ENCODE peak calls at places on chromosomes 3 and 15, in six cellular contexts. I is CD8-positive, alpha-beta T cell; Y is CD4-positive, CD25-positive, alpha-beta regulatory T cell; V is thyroid gland; U is ovary; A is brain microvascular endothelial cell. M is an unnamed sample.

GRCh38 chr3:134367869-134368750 is 6.1 kb downstream of the AMOTL2 start:
- DNase-seq in I (no peak), Y (no peak), V (peak; percentile 2), U (no peak), A (no peak), M (no peak)

GRCh38 chr15:95684126-95684525 is 646.4 kb upstream of the NR2F2 start:
- DNase-seq in I (no peak), Y (no peak), V (no peak), U (no peak), A (no peak), M (no peak)

GRCh38 chr3:194930439-194931204 is 244.9 kb downstream of the FAM43A start:
- DNase-seq in I (no peak), Y (no peak), V (peak; percentile 24), U (peak; percentile 44), A (peak; percentile 58), M (no peak)

GRCh38 chr3:122215592-122216298 is 32.3 kb downstream of the CASR start:
- DNase-seq in I (no peak), Y (no peak), V (no peak), U (no peak), A (no peak), M (no peak)

GRCh38 chr15:90029024-90029423 is 27.9 kb downstream of the ZNF710 start:
- DNase-seq in I (no peak), Y (no peak), V (no peak), U (no peak), A (no peak), M (no peak)

GRCh38 chr3:168341192-168341816 is 245.6 kb upstream of the GOLIM4 start:
- DNase-seq in I (no peak), Y (no peak), V (no peak), U (no peak), A (peak; percentile 86), M (no peak)

GRCh38 chr3:42772670-42773408 is at the start of gene CCDC13:
- DNase-seq in I (peak; percentile 76), Y (peak; percentile 92), V (peak; percentile 96), U (peak; percentile 96), A (peak; percentile 92), M (peak; percentile 72)

GRCh38 chr3:72388117-72388516 is 460.1 kb downstream of the SHQ1 start:
- DNase-seq in I (no peak), Y (no peak), V (no peak), U (no peak), A (no peak), M (no peak)

GRCh38 chr15:101037090-101037830 is 118.1 kb downstream of the LRRK1 start:
- DNase-seq in I (no peak), Y (no peak), V (no peak), U (peak; percentile 18), A (no peak), M (no peak)

GRCh38 chr15:64701482-64701881 is 73.9 kb downstream of the RBPMS2 start:
- DNase-seq in I (no peak), Y (no peak), V (no peak), U (no peak), A (no peak), M (no peak)

GRCh38 chr15:101429191-101429590 is 60.3 kb downstream of the PCSK6 start:
- DNase-seq in I (no peak), Y (no peak), V (no peak), U (no peak), A (no peak), M (no peak)

GRCh38 chr3:71148455-71149060 is 435.0 kb downstream of the FOXP1 start:
- DNase-seq in I (no peak), Y (no peak), V (no peak), U (no peak), A (no peak), M (no peak)

GRCh38 chr15:60963557-60963956 is 265.5 kb downstream of the RORA start:
- DNase-seq in I (no peak), Y (no peak), V (no peak), U (no peak), A (no peak), M (no peak)

GRCh38 chr3:190696777-190697501 is 165.6 kb downstream of the GMNC start:
- DNase-seq in I (no peak), Y (peak; percentile 44), V (no peak), U (no peak), A (no peak), M (no peak)

GRCh38 chr3:177346878-177347277 is 149.6 kb upstream of the TBL1XR1 start:
- DNase-seq in I (no peak), Y (no peak), V (no peak), U (no peak), A (no peak), M (no peak)

GRCh38 chr15:42163947-42164550 is 7.6 kb upstream of the PLA2G4F start:
- DNase-seq in I (no peak), Y (no peak), V (peak; percentile 79), U (no peak), A (no peak), M (no peak)

GRCh38 chr3:53166206-53166605 is 5.2 kb downstream of the PRKCD start:
- DNase-seq in I (no peak), Y (no peak), V (no peak), U (no peak), A (no peak), M (no peak)

GRCh38 chr3:18724456-18724855 is 299.3 kb upstream of the SATB1 start:
- DNase-seq in I (no peak), Y (no peak), V (no peak), U (no peak), A (no peak), M (no peak)

GRCh38 chr3:18730491-18730890 is 305.4 kb upstream of the SATB1 start:
- DNase-seq in I (no peak), Y (no peak), V (no peak), U (no peak), A (no peak), M (no peak)

GRCh38 chr3:18723426-18723825 is 298.3 kb upstream of the SATB1 start:
- DNase-seq in I (no peak), Y (no peak), V (no peak), U (no peak), A (no peak), M (no peak)

GRCh38 chr3:18729671-18730070 is 304.5 kb upstream of the SATB1 start:
- DNase-seq in I (no peak), Y (no peak), V (no peak), U (no peak), A (no peak), M (no peak)

GRCh38 chr3:18725668-18726407 is 300.7 kb upstream of the SATB1 start:
- DNase-seq in I (no peak), Y (peak; percentile 72), V (no peak), U (no peak), A (no peak), M (no peak)
- H3K27ac ChIP-seq in I (peak overlapping the region; percentile 38), Y (peak overlapping the region; percentile 27), V (no peak overlapping the region), U (no peak overlapping the region), A (no peak overlapping the region), M (no peak overlapping the region)

GRCh38 chr3:162193148-162193547 is 696.5 kb downstream of the OTOL1 start:
- DNase-seq in I (no peak), Y (no peak), V (no peak), U (no peak), A (no peak), M (no peak)
- H3K27ac ChIP-seq in I (no peak overlapping the region), Y (no peak overlapping the region), V (no peak overlapping the region), U (no peak overlapping the region), A (no peak overlapping the region), M (no peak overlapping the region)

GRCh38 chr3:99817437-99818240 is at the start of gene CMSS1:
- DNase-seq in I (peak; percentile 95), Y (peak; percentile 94), V (peak; percentile 92), U (peak; percentile 97), A (peak; percentile 91), M (peak; percentile 86)
- H3K27ac ChIP-seq in I (peak within 1 kb of the TSS; percentile 95), Y (peak within 1 kb of the TSS; percentile 91), V (peak within 1 kb of the TSS; percentile 79), U (peak within 1 kb of the TSS; percentile 70), A (peak within 1 kb of the TSS; percentile 99), M (peak within 1 kb of the TSS; percentile 76)

GRCh38 chr3:6915898-6916297 is 55.0 kb downstream of the GRM7 start:
- DNase-seq in I (no peak), Y (no peak), V (no peak), U (no peak), A (no peak), M (no peak)
- H3K27ac ChIP-seq in I (no peak overlapping the region), Y (no peak overlapping the region), V (no peak overlapping the region), U (no peak overlapping the region), A (no peak overlapping the region), M (no peak overlapping the region)

M was measured in substantia nigra.